ENCODE peak calls at places on chromosome 21, in nine cellular contexts. One of them, this sample, is unnamed.

GRCh38 chr21:17270234-17270633 is 242.6 kb upstream of the CXADR start:
- DNase-seq in gastrocnemius medialis: peak
- DNase-seq in GM12892: no peak
- DNase-seq in endothelial cell of umbilical vein: peak
- DNase-seq in spleen: no peak
- DNase-seq in ovary: peak
- DNase-seq in IMR-90: peak
- DNase-seq in body of pancreas: no peak
- DNase-seq in adrenal gland: peak
- DNase-seq in this sample: no peak

GRCh38 chr21:34280389-34280795 is 83.4 kb upstream of the KCNE2 start:
- DNase-seq in gastrocnemius medialis: peak
- DNase-seq in body of pancreas: no peak
- DNase-seq in ovary: peak
- DNase-seq in adrenal gland: no peak
- DNase-seq in endothelial cell of umbilical vein: no peak
- DNase-seq in spleen: no peak
- DNase-seq in GM12892: no peak
- DNase-seq in IMR-90: no peak
- DNase-seq in this sample: peak

GRCh38 chr21:15051652-15052554 is 12.9 kb downstream of the NRIP1 start:
- DNase-seq in endothelial cell of umbilical vein: no peak
- DNase-seq in ovary: no peak
- DNase-seq in GM12892: no peak
- DNase-seq in spleen: no peak
- DNase-seq in gastrocnemius medialis: no peak
- DNase-seq in adrenal gland: no peak
- DNase-seq in body of pancreas: no peak
- DNase-seq in IMR-90: peak
- DNase-seq in this sample: no peak

GRCh38 chr21:38825269-38825668 is 19.5 kb downstream of the ETS2 start:
- DNase-seq in body of pancreas: no peak
- DNase-seq in gastrocnemius medialis: no peak
- DNase-seq in endothelial cell of umbilical vein: no peak
- DNase-seq in IMR-90: no peak
- DNase-seq in GM12892: no peak
- DNase-seq in ovary: no peak
- DNase-seq in adrenal gland: no peak
- DNase-seq in spleen: no peak
- DNase-seq in this sample: no peak

GRCh38 chr21:33966324-33966949 is 50.8 kb upstream of the ATP5PO start:
- DNase-seq in endothelial cell of umbilical vein: no peak
- DNase-seq in IMR-90: no peak
- DNase-seq in adrenal gland: no peak
- DNase-seq in GM12892: no peak
- DNase-seq in gastrocnemius medialis: no peak
- DNase-seq in ovary: no peak
- DNase-seq in body of pancreas: no peak
- DNase-seq in spleen: no peak
- DNase-seq in this sample: no peak

GRCh38 chr21:14968029-14968428 is 96.8 kb downstream of the NRIP1 start:
- DNase-seq in ovary: no peak
- DNase-seq in body of pancreas: no peak
- DNase-seq in spleen: no peak
- DNase-seq in IMR-90: no peak
- DNase-seq in endothelial cell of umbilical vein: no peak
- DNase-seq in adrenal gland: no peak
- DNase-seq in gastrocnemius medialis: no peak
- DNase-seq in GM12892: no peak
- DNase-seq in this sample: no peak

GRCh38 chr21:33369586-33369985 is 33.6 kb upstream of the IFNGR2 start:
- DNase-seq in endothelial cell of umbilical vein: no peak
- DNase-seq in ovary: no peak
- DNase-seq in IMR-90: no peak
- DNase-seq in GM12892: no peak
- DNase-seq in body of pancreas: no peak
- DNase-seq in spleen: no peak
- DNase-seq in gastrocnemius medialis: no peak
- DNase-seq in adrenal gland: no peak
- DNase-seq in this sample: no peak

GRCh38 chr21:14875704-14876364 is 189.0 kb downstream of the NRIP1 start:
- DNase-seq in gastrocnemius medialis: no peak
- DNase-seq in ovary: no peak
- DNase-seq in adrenal gland: no peak
- DNase-seq in body of pancreas: no peak
- DNase-seq in GM12892: no peak
- DNase-seq in spleen: no peak
- DNase-seq in IMR-90: no peak
- DNase-seq in endothelial cell of umbilical vein: no peak
- DNase-seq in this sample: no peak

GRCh38 chr21:41627428-41627827 is 119.5 kb upstream of the TMPRSS2 start:
- DNase-seq in gastrocnemius medialis: no peak
- DNase-seq in IMR-90: peak
- DNase-seq in spleen: no peak
- DNase-seq in body of pancreas: no peak
- DNase-seq in ovary: no peak
- DNase-seq in GM12892: no peak
- DNase-seq in endothelial cell of umbilical vein: no peak
- DNase-seq in adrenal gland: no peak
- DNase-seq in this sample: no peak

GRCh38 chr21:17554619-17555472 is 42.0 kb downstream of the CXADR start:
- DNase-seq in ovary: no peak
- DNase-seq in gastrocnemius medialis: no peak
- DNase-seq in GM12892: no peak
- DNase-seq in IMR-90: peak
- DNase-seq in endothelial cell of umbilical vein: peak
- DNase-seq in body of pancreas: no peak
- DNase-seq in spleen: no peak
- DNase-seq in adrenal gland: no peak
- DNase-seq in this sample: no peak

GRCh38 chr21:15752763-15753407 is 23.1 kb downstream of the USP25 start:
- DNase-seq in IMR-90: no peak
- DNase-seq in adrenal gland: no peak
- DNase-seq in body of pancreas: no peak
- DNase-seq in GM12892: no peak
- DNase-seq in gastrocnemius medialis: no peak
- DNase-seq in ovary: no peak
- DNase-seq in spleen: no peak
- DNase-seq in endothelial cell of umbilical vein: no peak
- DNase-seq in this sample: no peak

GRCh38 chr21:42346441-42346840 is 4.4 kb downstream of the TFF2 start:
- DNase-seq in ovary: no peak
- DNase-seq in body of pancreas: no peak
- DNase-seq in IMR-90: no peak
- DNase-seq in gastrocnemius medialis: no peak
- DNase-seq in adrenal gland: no peak
- DNase-seq in endothelial cell of umbilical vein: no peak
- DNase-seq in GM12892: no peak
- DNase-seq in spleen: peak
- DNase-seq in this sample: no peak

GRCh38 chr21:29465528-29465927 is 166.8 kb downstream of the BACH1 start:
- DNase-seq in ovary: no peak
- DNase-seq in spleen: no peak
- DNase-seq in GM12892: no peak
- DNase-seq in IMR-90: peak
- DNase-seq in endothelial cell of umbilical vein: no peak
- DNase-seq in body of pancreas: no peak
- DNase-seq in adrenal gland: no peak
- DNase-seq in gastrocnemius medialis: no peak
- DNase-seq in this sample: no peak

GRCh38 chr21:38388219-38388618 is 110.1 kb downstream of the ERG start:
- DNase-seq in spleen: no peak
- DNase-seq in GM12892: no peak
- DNase-seq in adrenal gland: no peak
- DNase-seq in endothelial cell of umbilical vein: peak
- DNase-seq in ovary: no peak
- DNase-seq in gastrocnemius medialis: no peak
- DNase-seq in body of pancreas: no peak
- DNase-seq in IMR-90: peak
- DNase-seq in this sample: no peak

GRCh38 chr21:45460611-45461368 is 55.8 kb downstream of the COL18A1 start:
- DNase-seq in spleen: no peak
- DNase-seq in GM12892: no peak
- DNase-seq in IMR-90: peak
- DNase-seq in adrenal gland: no peak
- DNase-seq in gastrocnemius medialis: no peak
- DNase-seq in endothelial cell of umbilical vein: no peak
- DNase-seq in body of pancreas: no peak
- DNase-seq in ovary: no peak
- DNase-seq in this sample: no peak

DNA sequence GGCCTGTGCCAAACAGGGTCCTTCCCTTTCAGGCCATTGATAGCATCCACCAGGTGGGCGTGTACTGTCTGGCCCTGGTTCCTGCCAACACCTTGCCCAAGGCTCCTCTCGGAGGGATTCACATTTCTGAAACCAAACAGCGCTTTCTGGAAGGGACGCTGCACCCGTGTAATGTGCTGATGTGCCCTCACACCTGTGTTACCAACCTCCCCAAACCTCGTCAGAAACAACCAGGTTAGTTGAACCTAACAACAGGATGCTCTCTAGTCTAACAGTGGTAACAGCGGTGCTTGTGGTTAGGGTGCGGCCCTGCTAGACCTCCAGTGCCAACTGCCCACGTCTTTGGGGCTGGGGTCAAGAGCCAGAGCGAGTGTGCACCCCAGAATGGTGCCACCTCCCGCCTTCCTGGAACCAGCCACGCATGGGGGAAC is 54.4 kb downstream of the S100B start:
- DNase-seq in adrenal gland: no peak
- DNase-seq in GM12892: no peak
- DNase-seq in ovary: no peak
- DNase-seq in IMR-90: no peak
- DNase-seq in endothelial cell of umbilical vein: no peak
- DNase-seq in spleen: no peak
- DNase-seq in gastrocnemius medialis: no peak
- DNase-seq in body of pancreas: no peak
- DNase-seq in this sample: no peak
- TF ChIP-seq POLR2A in adrenal gland: no peak
- TF ChIP-seq POLR2A in GM12892: no peak
- TF ChIP-seq POLR2A in ovary: no peak
- TF ChIP-seq POLR2A in IMR-90: no peak
- TF ChIP-seq POLR2A in endothelial cell of umbilical vein: no peak
- TF ChIP-seq POLR2A in spleen: no peak
- TF ChIP-seq POLR2A in gastrocnemius medialis: no peak
- TF ChIP-seq POLR2A in body of pancreas: no peak
- TF ChIP-seq POLR2A in this sample: no peak

GRCh38 chr21:46491553-46491952 is 32.9 kb downstream of the DIP2A start:
- DNase-seq in GM12892: no peak
- DNase-seq in IMR-90: no peak
- DNase-seq in adrenal gland: no peak
- DNase-seq in endothelial cell of umbilical vein: no peak
- DNase-seq in spleen: no peak
- DNase-seq in gastrocnemius medialis: no peak
- DNase-seq in body of pancreas: no peak
- DNase-seq in ovary: no peak
- DNase-seq in this sample: no peak

GRCh38 chr21:46486481-46487000 is 27.9 kb downstream of the DIP2A start:
- DNase-seq in GM12892: no peak
- DNase-seq in gastrocnemius medialis: no peak
- DNase-seq in endothelial cell of umbilical vein: no peak
- DNase-seq in IMR-90: peak
- DNase-seq in adrenal gland: no peak
- DNase-seq in spleen: no peak
- DNase-seq in ovary: no peak
- DNase-seq in body of pancreas: no peak
- DNase-seq in this sample: no peak

GRCh38 chr21:46489800-46490199 is 31.1 kb downstream of the DIP2A start:
- DNase-seq in body of pancreas: no peak
- DNase-seq in ovary: no peak
- DNase-seq in GM12892: no peak
- DNase-seq in spleen: no peak
- DNase-seq in IMR-90: no peak
- DNase-seq in endothelial cell of umbilical vein: no peak
- DNase-seq in gastrocnemius medialis: no peak
- DNase-seq in adrenal gland: no peak
- DNase-seq in this sample: no peak

GRCh38 chr21:46492851-46493250 is 34.2 kb downstream of the DIP2A start:
- DNase-seq in IMR-90: no peak
- DNase-seq in GM12892: no peak
- DNase-seq in endothelial cell of umbilical vein: no peak
- DNase-seq in adrenal gland: no peak
- DNase-seq in body of pancreas: no peak
- DNase-seq in spleen: no peak
- DNase-seq in ovary: no peak
- DNase-seq in gastrocnemius medialis: no peak
- DNase-seq in this sample: no peak

GRCh38 chr21:46489162-46489663 is 30.5 kb downstream of the DIP2A start:
- DNase-seq in endothelial cell of umbilical vein: no peak
- DNase-seq in GM12892: no peak
- DNase-seq in gastrocnemius medialis: no peak
- DNase-seq in spleen: no peak
- DNase-seq in IMR-90: no peak
- DNase-seq in ovary: no peak
- DNase-seq in body of pancreas: no peak
- DNase-seq in adrenal gland: no peak
- DNase-seq in this sample: no peak
- TF ChIP-seq POLR2A in endothelial cell of umbilical vein: no peak
- TF ChIP-seq POLR2A in GM12892: no peak
- TF ChIP-seq POLR2A in gastrocnemius medialis: no peak
- TF ChIP-seq POLR2A in spleen: no peak
- TF ChIP-seq POLR2A in IMR-90: no peak
- TF ChIP-seq POLR2A in ovary: no peak
- TF ChIP-seq POLR2A in body of pancreas: no peak
- TF ChIP-seq POLR2A in adrenal gland: no peak
- TF ChIP-seq POLR2A in this sample: no peak

DNA sequence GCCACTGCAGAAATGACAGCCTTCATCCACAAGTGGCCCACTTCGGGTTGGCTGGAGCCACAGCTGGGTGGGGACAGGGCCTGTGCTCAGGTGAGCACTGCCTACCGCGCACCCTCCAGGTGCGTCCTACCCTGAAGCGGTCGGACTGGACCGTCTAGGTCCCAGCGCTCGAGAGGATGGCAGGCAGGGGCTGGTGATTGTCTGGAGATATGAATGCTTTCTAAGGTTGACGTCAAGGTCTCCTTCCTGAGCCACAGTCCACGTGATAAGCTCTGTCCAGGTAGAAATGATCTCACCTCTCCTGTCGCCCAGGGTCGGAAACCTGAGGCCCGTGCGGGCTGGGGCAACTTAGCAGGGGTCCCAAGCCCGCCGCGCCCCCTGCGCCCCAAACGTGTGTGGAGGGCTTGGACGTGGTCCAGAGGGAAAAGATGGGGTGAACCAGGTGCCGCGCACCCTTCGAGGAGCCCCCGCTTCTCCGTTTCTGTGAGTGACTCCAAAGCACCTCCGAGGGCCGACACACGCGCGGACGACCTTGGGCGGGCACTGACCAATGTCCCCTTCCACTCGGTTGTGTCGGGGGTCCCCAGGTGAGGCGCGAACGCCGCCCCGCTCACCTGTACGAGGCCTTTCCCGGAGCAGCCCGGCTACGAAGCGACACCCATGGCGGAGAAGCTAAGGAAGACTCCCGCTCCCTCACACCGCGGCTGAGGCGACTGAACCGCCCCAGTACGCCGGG is 853 bp upstream of the DOP1B start:
- DNase-seq in adrenal gland: peak
- DNase-seq in gastrocnemius medialis: peak
- DNase-seq in ovary: peak
- DNase-seq in GM12892: no peak
- DNase-seq in spleen: peak
- DNase-seq in endothelial cell of umbilical vein: no peak
- DNase-seq in IMR-90: no peak
- DNase-seq in body of pancreas: peak
- DNase-seq in this sample: no peak
- TF ChIP-seq POLR2A in adrenal gland: peak
- TF ChIP-seq POLR2A in gastrocnemius medialis: peak
- TF ChIP-seq POLR2A in ovary: peak
- TF ChIP-seq POLR2A in GM12892: no peak
- TF ChIP-seq POLR2A in spleen: no peak
- TF ChIP-seq POLR2A in endothelial cell of umbilical vein: no peak
- TF ChIP-seq POLR2A in IMR-90: peak
- TF ChIP-seq POLR2A in body of pancreas: peak
- TF ChIP-seq POLR2A in this sample: peak

GRCh38 chr21:44083631-44084291 is 23.4 kb upstream of the PWP2 start:
- DNase-seq in GM12892: no peak
- DNase-seq in adrenal gland: no peak
- DNase-seq in gastrocnemius medialis: no peak
- DNase-seq in endothelial cell of umbilical vein: peak
- DNase-seq in ovary: no peak
- DNase-seq in body of pancreas: no peak
- DNase-seq in spleen: peak
- DNase-seq in IMR-90: no peak
- DNase-seq in this sample: peak
- TF ChIP-seq POLR2A in GM12892: no peak
- TF ChIP-seq POLR2A in adrenal gland: no peak
- TF ChIP-seq POLR2A in gastrocnemius medialis: no peak
- TF ChIP-seq POLR2A in endothelial cell of umbilical vein: no peak
- TF ChIP-seq POLR2A in ovary: no peak
- TF ChIP-seq POLR2A in body of pancreas: no peak
- TF ChIP-seq POLR2A in spleen: no peak
- TF ChIP-seq POLR2A in IMR-90: no peak
- TF ChIP-seq POLR2A in this sample: no peak